ENCODE peak calls at places on chromosomes 3 and 15, in nine cellular contexts. W, C, R, J, A, B, L, O and Q are unnamed samples. For H3K4me1, the result is how much of the 10 kb centered on the place peaks cover.

GRCh38 chr15:95447486-95447885 is 883.0 kb upstream of the NR2F2 start:
- DNase-seq in W (no peak), C (no peak), R (no peak), J (no peak), A (no peak), B (no peak), L (no peak), O (no peak), Q (no peak)

GRCh38 chr3:67493808-67494207 is 160.6 kb downstream of the SUCLG2 start:
- DNase-seq in W (no peak), C (no peak), R (no peak), J (no peak), A (no peak), B (no peak), L (no peak), O (no peak), Q (no peak)

GRCh38 chr15:74134387-74135027 is 4.1 kb downstream of the ISLR2 start:
- DNase-seq in W (peak), C (no peak), R (no peak), J (no peak), A (peak), B (peak), L (peak), O (peak), Q (no peak)

GRCh38 chr3:131619821-131620220 is 117.0 kb upstream of the MRPL3 start:
- DNase-seq in W (no peak), C (no peak), R (no peak), J (no peak), A (no peak), B (no peak), L (no peak), O (no peak), Q (no peak)

GRCh38 chr3:181075098-181075497 is 85.6 kb upstream of the DNAJC19 start:
- DNase-seq in W (no peak), C (no peak), R (no peak), J (no peak), A (no peak), B (no peak), L (no peak), O (no peak), Q (no peak)

GRCh38 chr3:174270841-174271240 is 588.3 kb upstream of the NAALADL2 start:
- DNase-seq in W (no peak), C (no peak), R (no peak), J (no peak), A (no peak), B (peak), L (no peak), O (peak), Q (no peak)

GRCh38 chr15:51366911-51367310 is 25.5 kb downstream of the GLDN start:
- DNase-seq in W (peak), C (no peak), R (no peak), J (no peak), A (no peak), B (peak), L (peak), O (peak), Q (no peak)

GRCh38 chr3:126033051-126033745 is 50.7 kb downstream of the SLC41A3 start:
- DNase-seq in W (peak), C (no peak), R (no peak), J (no peak), A (peak), B (no peak), L (no peak), O (no peak), Q (no peak)

GRCh38 chr3:72127843-72128242 is 342.9 kb upstream of the PROK2 start:
- DNase-seq in W (no peak), C (no peak), R (no peak), J (no peak), A (no peak), B (no peak), L (no peak), O (peak), Q (no peak)

GRCh38 chr15:66323312-66323928 is 30.1 kb downstream of the DIS3L start:
- DNase-seq in W (no peak), C (no peak), R (no peak), J (no peak), A (no peak), B (no peak), L (no peak), O (no peak), Q (no peak)

GRCh38 chr3:183227586-183227985 is 25.5 kb upstream of the B3GNT5 start:
- DNase-seq in W (no peak), C (no peak), R (no peak), J (no peak), A (no peak), B (no peak), L (no peak), O (no peak), Q (no peak)

GRCh38 chr15:76648732-76649444 is 256.3 kb downstream of the SCAPER start:
- DNase-seq in W (no peak), C (no peak), R (no peak), J (no peak), A (no peak), B (no peak), L (no peak), O (no peak), Q (no peak)

GRCh38 chr15:76642671-76643070 is 262.5 kb downstream of the SCAPER start:
- DNase-seq in W (no peak), C (no peak), R (no peak), J (no peak), A (no peak), B (no peak), L (no peak), O (peak), Q (no peak)

DNA sequence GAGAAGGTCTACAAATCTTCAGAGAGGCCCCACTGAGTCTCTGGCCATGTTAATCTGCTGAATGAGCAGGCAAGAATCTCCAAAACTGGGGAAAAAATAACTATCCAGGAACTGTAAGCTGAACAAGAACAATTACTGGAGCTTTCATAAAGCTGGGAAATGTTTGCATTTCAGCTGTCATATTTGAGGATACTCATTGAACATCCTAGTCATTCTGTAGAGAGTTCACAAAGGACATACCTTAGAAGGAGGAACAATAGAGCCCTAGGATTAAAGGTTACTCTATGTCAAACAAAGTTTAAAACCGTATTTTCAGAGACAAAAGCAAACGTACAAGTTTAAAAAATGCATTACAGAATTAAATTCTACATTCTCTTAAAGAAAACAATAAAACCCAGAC is 257.5 kb downstream of the SCAPER start:
- DNase-seq in W (no peak), C (no peak), R (no peak), J (no peak), A (no peak), B (no peak), L (no peak), O (no peak), Q (no peak)
- H3K4me3 ChIP-seq in W (no peak), C (no peak), R (no peak), J (no peak), A (no peak), B (no peak), L (no peak), O (no peak), Q (no peak)

GRCh38 chr15:48667701-48668100 is 22.2 kb upstream of the FBN1 start:
- DNase-seq in W (no peak), C (no peak), R (no peak), J (no peak), A (no peak), B (no peak), L (no peak), O (peak), Q (no peak)

GRCh38 chr15:48674876-48675275 is 29.4 kb upstream of the FBN1 start:
- DNase-seq in W (no peak), C (no peak), R (no peak), J (no peak), A (no peak), B (no peak), L (no peak), O (peak), Q (no peak)

GRCh38 chr15:48675436-48675835 is 29.9 kb upstream of the FBN1 start:
- DNase-seq in W (no peak), C (no peak), R (no peak), J (no peak), A (no peak), B (no peak), L (no peak), O (peak), Q (no peak)

GRCh38 chr15:48671381-48672022 is 26.0 kb upstream of the FBN1 start:
- DNase-seq in W (no peak), C (no peak), R (no peak), J (peak), A (no peak), B (no peak), L (peak), O (peak), Q (no peak)

GRCh38 chr15:48672206-48672605 is 26.7 kb upstream of the FBN1 start:
- DNase-seq in W (no peak), C (no peak), R (no peak), J (no peak), A (no peak), B (no peak), L (no peak), O (no peak), Q (no peak)
- H3K4me1 ChIP-seq in W (under half), C (under half), R (under half), J (under half), A (under half), B (under half), L (under half), O (half or more), Q (under half)

DNA sequence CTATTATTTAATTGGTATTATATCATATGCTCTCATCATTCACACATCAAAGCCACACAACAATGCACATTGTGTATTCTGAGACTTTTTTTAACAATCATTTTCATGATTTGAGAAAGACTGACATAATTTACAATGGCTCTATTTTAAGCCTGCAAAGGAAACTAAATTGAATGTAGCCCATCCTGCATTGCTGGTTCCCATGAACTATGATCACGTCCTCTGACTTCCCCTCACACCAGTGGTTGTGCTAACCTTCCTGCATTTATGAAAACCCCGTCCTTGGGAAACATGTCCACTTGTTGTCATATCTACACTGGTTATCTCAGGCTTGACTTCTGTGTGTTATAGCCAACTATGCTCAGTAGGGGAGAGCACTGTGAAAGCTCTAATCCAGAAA is 546.2 kb downstream of the MECOM start:
- DNase-seq in W (no peak), C (no peak), R (no peak), J (no peak), A (no peak), B (no peak), L (no peak), O (no peak), Q (no peak)
- H3K4me3 ChIP-seq in W (no peak), C (no peak), R (no peak), J (no peak), A (no peak), B (no peak), L (no peak), O (no peak), Q (no peak)

GRCh38 chr3:172061724-172062184 is 22.4 kb downstream of the FNDC3B start:
- DNase-seq in W (no peak), C (peak), R (no peak), J (no peak), A (no peak), B (peak), L (no peak), O (peak), Q (no peak)
- H3K4me1 ChIP-seq in W (half or more), C (under half), R (half or more), J (under half), A (under half), B (under half), L (half or more), O (half or more), Q (under half)

GRCh38 chr3:194286747-194287146 is 64.4 kb downstream of the CPN2 start:
- DNase-seq in W (no peak), C (no peak), R (no peak), J (no peak), A (peak), B (no peak), L (no peak), O (no peak), Q (no peak)
- H3K4me3 ChIP-seq in W (no peak), C (no peak), R (no peak), J (no peak), A (peak), B (no peak), L (no peak), O (no peak), Q (no peak)